ENCODE peak calls at places on chromosomes 11 and 22, in ten cellular contexts. One of them, this sample, is unnamed.

GRCh38 chr22:40276877-40277823 is 69.2 kb upstream of the ADSL start:
- DNase-seq in activated CD8-positive, alpha-beta T cell treated with anti-CD3 and anti-CD28 coated beads for 36 hours: no peak
- DNase-seq in naive B cell: no peak
- DNase-seq in AG20443: peak
- DNase-seq in Caco-2: no peak
- DNase-seq in fibroblast of the conjunctiva: peak
- DNase-seq in nucleus accumbens: no peak
- DNase-seq in stimulated activated CD8-positive, alpha-beta memory T cell treated with anti-CD3 and anti-CD28 coated beads, Interleukin-7, amount 100 ng/mL, for 48 hours: no peak
- DNase-seq in GM12865: no peak
- DNase-seq in activated CD4-positive, alpha-beta T cell treated with anti-CD3 and anti-CD28 coated beads, Interleukin-2, amount 50 U/mL, for 48 hours: no peak
- DNase-seq in this sample: no peak

GRCh38 chr11:33667819-33668467 is 32.7 kb downstream of the C11orf91 start:
- DNase-seq in nucleus accumbens: no peak
- DNase-seq in naive B cell: no peak
- DNase-seq in Caco-2: no peak
- DNase-seq in activated CD4-positive, alpha-beta T cell treated with anti-CD3 and anti-CD28 coated beads, Interleukin-2, amount 50 U/mL, for 48 hours: no peak
- DNase-seq in stimulated activated CD8-positive, alpha-beta memory T cell treated with anti-CD3 and anti-CD28 coated beads, Interleukin-7, amount 100 ng/mL, for 48 hours: no peak
- DNase-seq in fibroblast of the conjunctiva: no peak
- DNase-seq in activated CD8-positive, alpha-beta T cell treated with anti-CD3 and anti-CD28 coated beads for 36 hours: no peak
- DNase-seq in GM12865: no peak
- DNase-seq in AG20443: no peak
- DNase-seq in this sample: no peak

GRCh38 chr11:17479284-17480214 is 2.9 kb upstream of the ABCC8 start:
- DNase-seq in activated CD8-positive, alpha-beta T cell treated with anti-CD3 and anti-CD28 coated beads for 36 hours: no peak
- DNase-seq in nucleus accumbens: peak
- DNase-seq in stimulated activated CD8-positive, alpha-beta memory T cell treated with anti-CD3 and anti-CD28 coated beads, Interleukin-7, amount 100 ng/mL, for 48 hours: no peak
- DNase-seq in naive B cell: no peak
- DNase-seq in GM12865: no peak
- DNase-seq in fibroblast of the conjunctiva: no peak
- DNase-seq in AG20443: peak
- DNase-seq in Caco-2: peak
- DNase-seq in activated CD4-positive, alpha-beta T cell treated with anti-CD3 and anti-CD28 coated beads, Interleukin-2, amount 50 U/mL, for 48 hours: no peak
- DNase-seq in this sample: peak

GRCh38 chr11:26741036-26741435 is 19.2 kb upstream of the SLC5A12 start:
- DNase-seq in GM12865: no peak
- DNase-seq in activated CD4-positive, alpha-beta T cell treated with anti-CD3 and anti-CD28 coated beads, Interleukin-2, amount 50 U/mL, for 48 hours: no peak
- DNase-seq in fibroblast of the conjunctiva: peak
- DNase-seq in AG20443: peak
- DNase-seq in activated CD8-positive, alpha-beta T cell treated with anti-CD3 and anti-CD28 coated beads for 36 hours: no peak
- DNase-seq in nucleus accumbens: no peak
- DNase-seq in stimulated activated CD8-positive, alpha-beta memory T cell treated with anti-CD3 and anti-CD28 coated beads, Interleukin-7, amount 100 ng/mL, for 48 hours: no peak
- DNase-seq in Caco-2: no peak
- DNase-seq in naive B cell: no peak
- DNase-seq in this sample: no peak

GRCh38 chr22:24230911-24231656 is 13.8 kb downstream of the GGT5 start:
- DNase-seq in activated CD4-positive, alpha-beta T cell treated with anti-CD3 and anti-CD28 coated beads, Interleukin-2, amount 50 U/mL, for 48 hours: peak
- DNase-seq in nucleus accumbens: no peak
- DNase-seq in naive B cell: peak
- DNase-seq in GM12865: peak
- DNase-seq in activated CD8-positive, alpha-beta T cell treated with anti-CD3 and anti-CD28 coated beads for 36 hours: peak
- DNase-seq in fibroblast of the conjunctiva: no peak
- DNase-seq in stimulated activated CD8-positive, alpha-beta memory T cell treated with anti-CD3 and anti-CD28 coated beads, Interleukin-7, amount 100 ng/mL, for 48 hours: peak
- DNase-seq in AG20443: no peak
- DNase-seq in Caco-2: peak
- DNase-seq in this sample: peak

GRCh38 chr22:48658871-48659270 is 1168.8 kb downstream of the BRD1 start:
- DNase-seq in activated CD4-positive, alpha-beta T cell treated with anti-CD3 and anti-CD28 coated beads, Interleukin-2, amount 50 U/mL, for 48 hours: no peak
- DNase-seq in stimulated activated CD8-positive, alpha-beta memory T cell treated with anti-CD3 and anti-CD28 coated beads, Interleukin-7, amount 100 ng/mL, for 48 hours: no peak
- DNase-seq in AG20443: no peak
- DNase-seq in GM12865: no peak
- DNase-seq in Caco-2: no peak
- DNase-seq in fibroblast of the conjunctiva: no peak
- DNase-seq in activated CD8-positive, alpha-beta T cell treated with anti-CD3 and anti-CD28 coated beads for 36 hours: no peak
- DNase-seq in nucleus accumbens: no peak
- DNase-seq in naive B cell: no peak
- DNase-seq in this sample: no peak

GRCh38 chr22:48724899-48725298 is 1102.8 kb downstream of the BRD1 start:
- DNase-seq in AG20443: no peak
- DNase-seq in activated CD4-positive, alpha-beta T cell treated with anti-CD3 and anti-CD28 coated beads, Interleukin-2, amount 50 U/mL, for 48 hours: no peak
- DNase-seq in naive B cell: no peak
- DNase-seq in Caco-2: no peak
- DNase-seq in nucleus accumbens: no peak
- DNase-seq in GM12865: no peak
- DNase-seq in stimulated activated CD8-positive, alpha-beta memory T cell treated with anti-CD3 and anti-CD28 coated beads, Interleukin-7, amount 100 ng/mL, for 48 hours: no peak
- DNase-seq in fibroblast of the conjunctiva: no peak
- DNase-seq in activated CD8-positive, alpha-beta T cell treated with anti-CD3 and anti-CD28 coated beads for 36 hours: no peak
- DNase-seq in this sample: no peak

GRCh38 chr11:83319346-83319745 is 33.2 kb upstream of the CCDC90B start:
- DNase-seq in naive B cell: no peak
- DNase-seq in fibroblast of the conjunctiva: no peak
- DNase-seq in activated CD8-positive, alpha-beta T cell treated with anti-CD3 and anti-CD28 coated beads for 36 hours: no peak
- DNase-seq in nucleus accumbens: no peak
- DNase-seq in GM12865: no peak
- DNase-seq in stimulated activated CD8-positive, alpha-beta memory T cell treated with anti-CD3 and anti-CD28 coated beads, Interleukin-7, amount 100 ng/mL, for 48 hours: no peak
- DNase-seq in Caco-2: no peak
- DNase-seq in AG20443: no peak
- DNase-seq in activated CD4-positive, alpha-beta T cell treated with anti-CD3 and anti-CD28 coated beads, Interleukin-2, amount 50 U/mL, for 48 hours: no peak
- DNase-seq in this sample: no peak

GRCh38 chr22:29882716-29883044 is 294 bp upstream of the MTMR3 start:
- DNase-seq in naive B cell: no peak
- DNase-seq in Caco-2: no peak
- DNase-seq in stimulated activated CD8-positive, alpha-beta memory T cell treated with anti-CD3 and anti-CD28 coated beads, Interleukin-7, amount 100 ng/mL, for 48 hours: no peak
- DNase-seq in activated CD4-positive, alpha-beta T cell treated with anti-CD3 and anti-CD28 coated beads, Interleukin-2, amount 50 U/mL, for 48 hours: no peak
- DNase-seq in fibroblast of the conjunctiva: no peak
- DNase-seq in activated CD8-positive, alpha-beta T cell treated with anti-CD3 and anti-CD28 coated beads for 36 hours: no peak
- DNase-seq in GM12865: no peak
- DNase-seq in nucleus accumbens: no peak
- DNase-seq in AG20443: no peak
- DNase-seq in this sample: no peak

GRCh38 chr11:110587972-110588371 is 124.3 kb downstream of the ARHGAP20 start:
- DNase-seq in stimulated activated CD8-positive, alpha-beta memory T cell treated with anti-CD3 and anti-CD28 coated beads, Interleukin-7, amount 100 ng/mL, for 48 hours: no peak
- DNase-seq in activated CD4-positive, alpha-beta T cell treated with anti-CD3 and anti-CD28 coated beads, Interleukin-2, amount 50 U/mL, for 48 hours: no peak
- DNase-seq in GM12865: no peak
- DNase-seq in fibroblast of the conjunctiva: no peak
- DNase-seq in Caco-2: no peak
- DNase-seq in AG20443: no peak
- DNase-seq in activated CD8-positive, alpha-beta T cell treated with anti-CD3 and anti-CD28 coated beads for 36 hours: no peak
- DNase-seq in nucleus accumbens: no peak
- DNase-seq in naive B cell: no peak
- DNase-seq in this sample: no peak

GRCh38 chr22:49726701-49727101 is 101.0 kb downstream of the BRD1 start:
- DNase-seq in GM12865: no peak
- DNase-seq in fibroblast of the conjunctiva: no peak
- DNase-seq in AG20443: no peak
- DNase-seq in activated CD4-positive, alpha-beta T cell treated with anti-CD3 and anti-CD28 coated beads, Interleukin-2, amount 50 U/mL, for 48 hours: no peak
- DNase-seq in nucleus accumbens: no peak
- DNase-seq in stimulated activated CD8-positive, alpha-beta memory T cell treated with anti-CD3 and anti-CD28 coated beads, Interleukin-7, amount 100 ng/mL, for 48 hours: no peak
- DNase-seq in activated CD8-positive, alpha-beta T cell treated with anti-CD3 and anti-CD28 coated beads for 36 hours: no peak
- DNase-seq in Caco-2: no peak
- DNase-seq in naive B cell: no peak
- DNase-seq in this sample: no peak

GRCh38 chr11:1070594-1071462 is 3.8 kb upstream of the MUC2 start:
- DNase-seq in Caco-2: no peak
- DNase-seq in activated CD8-positive, alpha-beta T cell treated with anti-CD3 and anti-CD28 coated beads for 36 hours: no peak
- DNase-seq in activated CD4-positive, alpha-beta T cell treated with anti-CD3 and anti-CD28 coated beads, Interleukin-2, amount 50 U/mL, for 48 hours: no peak
- DNase-seq in fibroblast of the conjunctiva: no peak
- DNase-seq in stimulated activated CD8-positive, alpha-beta memory T cell treated with anti-CD3 and anti-CD28 coated beads, Interleukin-7, amount 100 ng/mL, for 48 hours: no peak
- DNase-seq in nucleus accumbens: no peak
- DNase-seq in naive B cell: no peak
- DNase-seq in AG20443: no peak
- DNase-seq in GM12865: no peak
- DNase-seq in this sample: no peak

GRCh38 chr22:17234144-17234623 is 14.9 kb upstream of the ADA2 start:
- DNase-seq in AG20443: no peak
- DNase-seq in activated CD8-positive, alpha-beta T cell treated with anti-CD3 and anti-CD28 coated beads for 36 hours: no peak
- DNase-seq in stimulated activated CD8-positive, alpha-beta memory T cell treated with anti-CD3 and anti-CD28 coated beads, Interleukin-7, amount 100 ng/mL, for 48 hours: no peak
- DNase-seq in nucleus accumbens: no peak
- DNase-seq in Caco-2: no peak
- DNase-seq in fibroblast of the conjunctiva: no peak
- DNase-seq in GM12865: no peak
- DNase-seq in activated CD4-positive, alpha-beta T cell treated with anti-CD3 and anti-CD28 coated beads, Interleukin-2, amount 50 U/mL, for 48 hours: no peak
- DNase-seq in naive B cell: no peak
- DNase-seq in this sample: peak

GRCh38 chr11:42205518-42205917 is 746.1 kb upstream of the LRRC4C start:
- DNase-seq in naive B cell: no peak
- DNase-seq in GM12865: no peak
- DNase-seq in stimulated activated CD8-positive, alpha-beta memory T cell treated with anti-CD3 and anti-CD28 coated beads, Interleukin-7, amount 100 ng/mL, for 48 hours: no peak
- DNase-seq in nucleus accumbens: no peak
- DNase-seq in activated CD8-positive, alpha-beta T cell treated with anti-CD3 and anti-CD28 coated beads for 36 hours: no peak
- DNase-seq in fibroblast of the conjunctiva: no peak
- DNase-seq in activated CD4-positive, alpha-beta T cell treated with anti-CD3 and anti-CD28 coated beads, Interleukin-2, amount 50 U/mL, for 48 hours: no peak
- DNase-seq in Caco-2: peak
- DNase-seq in AG20443: no peak
- DNase-seq in this sample: no peak

GRCh38 chr22:29214232-29214631 is 8.5 kb downstream of the EMID1 start:
- DNase-seq in naive B cell: no peak
- DNase-seq in Caco-2: no peak
- DNase-seq in nucleus accumbens: no peak
- DNase-seq in activated CD4-positive, alpha-beta T cell treated with anti-CD3 and anti-CD28 coated beads, Interleukin-2, amount 50 U/mL, for 48 hours: no peak
- DNase-seq in activated CD8-positive, alpha-beta T cell treated with anti-CD3 and anti-CD28 coated beads for 36 hours: no peak
- DNase-seq in GM12865: no peak
- DNase-seq in stimulated activated CD8-positive, alpha-beta memory T cell treated with anti-CD3 and anti-CD28 coated beads, Interleukin-7, amount 100 ng/mL, for 48 hours: no peak
- DNase-seq in fibroblast of the conjunctiva: no peak
- DNase-seq in AG20443: no peak
- DNase-seq in this sample: no peak

GRCh38 chr11:118180300-118180703 is 3.9 kb upstream of the SCN2B start:
- DNase-seq in AG20443: peak
- DNase-seq in fibroblast of the conjunctiva: peak
- DNase-seq in naive B cell: no peak
- DNase-seq in activated CD4-positive, alpha-beta T cell treated with anti-CD3 and anti-CD28 coated beads, Interleukin-2, amount 50 U/mL, for 48 hours: no peak
- DNase-seq in activated CD8-positive, alpha-beta T cell treated with anti-CD3 and anti-CD28 coated beads for 36 hours: peak
- DNase-seq in GM12865: peak
- DNase-seq in Caco-2: no peak
- DNase-seq in stimulated activated CD8-positive, alpha-beta memory T cell treated with anti-CD3 and anti-CD28 coated beads, Interleukin-7, amount 100 ng/mL, for 48 hours: no peak
- DNase-seq in nucleus accumbens: peak
- DNase-seq in this sample: peak

GRCh38 chr11:43962383-43962969 is 20.0 kb downstream of the C11orf96 start:
- DNase-seq in stimulated activated CD8-positive, alpha-beta memory T cell treated with anti-CD3 and anti-CD28 coated beads, Interleukin-7, amount 100 ng/mL, for 48 hours: no peak
- DNase-seq in Caco-2: no peak
- DNase-seq in activated CD4-positive, alpha-beta T cell treated with anti-CD3 and anti-CD28 coated beads, Interleukin-2, amount 50 U/mL, for 48 hours: no peak
- DNase-seq in activated CD8-positive, alpha-beta T cell treated with anti-CD3 and anti-CD28 coated beads for 36 hours: no peak
- DNase-seq in AG20443: no peak
- DNase-seq in GM12865: no peak
- DNase-seq in naive B cell: no peak
- DNase-seq in nucleus accumbens: no peak
- DNase-seq in fibroblast of the conjunctiva: no peak
- DNase-seq in this sample: no peak

GRCh38 chr11:16986434-16987204 is 27.6 kb downstream of the PLEKHA7 start:
- DNase-seq in AG20443: no peak
- DNase-seq in naive B cell: peak
- DNase-seq in stimulated activated CD8-positive, alpha-beta memory T cell treated with anti-CD3 and anti-CD28 coated beads, Interleukin-7, amount 100 ng/mL, for 48 hours: peak
- DNase-seq in activated CD8-positive, alpha-beta T cell treated with anti-CD3 and anti-CD28 coated beads for 36 hours: peak
- DNase-seq in GM12865: peak
- DNase-seq in activated CD4-positive, alpha-beta T cell treated with anti-CD3 and anti-CD28 coated beads, Interleukin-2, amount 50 U/mL, for 48 hours: peak
- DNase-seq in Caco-2: no peak
- DNase-seq in nucleus accumbens: no peak
- DNase-seq in fibroblast of the conjunctiva: no peak
- DNase-seq in this sample: peak